ENCODE peak calls at places on chromosomes 7 and 10, in six cellular contexts. T is activated naive CD4-positive, alpha-beta T cell treated with Interleukin-2 at 50 U/mL for 16 hours; D is HEK293T; F is Karpas-422; V is AG08395; N is neural crest cell. K is an unnamed sample.

GRCh38 chr7:157991351-157991750 is 596.3 kb downstream of the PTPRN2 start:
- DNase-seq in T (no peak), D (no peak), F (no peak), V (no peak), N (no peak), K (no peak)

GRCh38 chr10:119517235-119518141 is 25.0 kb downstream of the RGS10 start:
- DNase-seq in T (peak; percentile 62), D (no peak), F (peak; percentile 61), V (peak; percentile 32), N (no peak), K (no peak)

GRCh38 chr7:96131525-96131924 is 190.4 kb downstream of the SLC25A13 start:
- DNase-seq in T (no peak), D (no peak), F (no peak), V (no peak), N (no peak), K (no peak)

GRCh38 chr7:34059551-34059840 is 154.2 kb downstream of the BMPER start:
- DNase-seq in T (no peak), D (no peak), F (no peak), V (no peak), N (no peak), K (no peak)

GRCh38 chr7:158664406-158664805 is 40.2 kb downstream of the NCAPG2 start:
- DNase-seq in T (peak; percentile 51), D (no peak), F (no peak), V (no peak), N (no peak), K (no peak)

GRCh38 chr10:28685717-28686116 is 8.4 kb downstream of the BAMBI start:
- DNase-seq in T (no peak), D (no peak), F (no peak), V (no peak), N (no peak), K (no peak)

GRCh38 chr7:5766321-5766761 is 15.1 kb downstream of the RNF216 start:
- DNase-seq in T (no peak), D (no peak), F (no peak), V (peak; percentile 55), N (no peak), K (no peak)

GRCh38 chr7:24978837-24979469 is 1.0 kb downstream of the OSBPL3 start:
- DNase-seq in T (no peak), D (no peak), F (peak; percentile 68), V (no peak), N (peak; percentile 5), K (no peak)

GRCh38 chr7:32588657-32589056 is 93.4 kb downstream of the AVL9 start:
- DNase-seq in T (no peak), D (no peak), F (no peak), V (peak; percentile 77), N (no peak), K (no peak)

GRCh38 chr10:28983799-28984198 is 305.1 kb upstream of the LYZL1 start:
- DNase-seq in T (no peak), D (no peak), F (no peak), V (no peak), N (no peak), K (no peak)

GRCh38 chr7:156751319-156751718 is 110.7 kb downstream of the RNF32 start:
- DNase-seq in T (peak; percentile 50), D (no peak), F (no peak), V (peak; percentile 85), N (no peak), K (no peak)

GRCh38 chr10:111093741-111094380 is 17.0 kb downstream of the ADRA2A start:
- DNase-seq in T (no peak), D (no peak), F (no peak), V (peak; percentile 83), N (no peak), K (no peak)

GRCh38 chr7:80922254-80923049 is 3.6 kb upstream of the SEMA3C start:
- DNase-seq in T (no peak), D (no peak), F (no peak), V (no peak), N (no peak), K (no peak)

GRCh38 chr7:139543801-139544603 is 20.5 kb downstream of the CLEC2L start:
- DNase-seq in T (no peak), D (peak; percentile 59), F (no peak), V (no peak), N (no peak), K (no peak)